ENCODE peak calls at places on chromosomes 12 and 14, in nine cellular contexts. One of them, this sample, is unnamed.

GRCh38 chr14:100533647-100534485 is 53.4 kb downstream of the BEGAIN start:
- DNase-seq in lung: no peak
- DNase-seq in breast epithelium: peak
- DNase-seq in tibial artery: peak
- DNase-seq in BJ: no peak
- DNase-seq in AG09309: no peak
- DNase-seq in dorsolateral prefrontal cortex: peak
- DNase-seq in cardiac muscle cell: no peak
- DNase-seq in H9: peak
- DNase-seq in this sample: no peak

GRCh38 chr14:57487771-57488170 is 5.9 kb downstream of the CCDC198 start:
- DNase-seq in BJ: no peak
- DNase-seq in cardiac muscle cell: no peak
- DNase-seq in lung: no peak
- DNase-seq in dorsolateral prefrontal cortex: no peak
- DNase-seq in breast epithelium: no peak
- DNase-seq in AG09309: no peak
- DNase-seq in H9: no peak
- DNase-seq in tibial artery: no peak
- DNase-seq in this sample: no peak

GRCh38 chr14:64303471-64303917 is 9.3 kb upstream of the ESR2 start:
- DNase-seq in breast epithelium: no peak
- DNase-seq in H9: peak
- DNase-seq in tibial artery: no peak
- DNase-seq in AG09309: peak
- DNase-seq in cardiac muscle cell: peak
- DNase-seq in dorsolateral prefrontal cortex: no peak
- DNase-seq in lung: no peak
- DNase-seq in BJ: no peak
- DNase-seq in this sample: peak

GRCh38 chr12:50981319-50982239 is 29.2 kb downstream of the HIGD1C start:
- DNase-seq in BJ: no peak
- DNase-seq in H9: no peak
- DNase-seq in dorsolateral prefrontal cortex: no peak
- DNase-seq in breast epithelium: no peak
- DNase-seq in cardiac muscle cell: no peak
- DNase-seq in AG09309: no peak
- DNase-seq in lung: no peak
- DNase-seq in tibial artery: no peak
- DNase-seq in this sample: no peak

GRCh38 chr14:61285364-61285763 is 4.2 kb upstream of the TMEM30B start:
- DNase-seq in tibial artery: no peak
- DNase-seq in breast epithelium: no peak
- DNase-seq in dorsolateral prefrontal cortex: no peak
- DNase-seq in cardiac muscle cell: no peak
- DNase-seq in lung: no peak
- DNase-seq in BJ: no peak
- DNase-seq in AG09309: no peak
- DNase-seq in H9: no peak
- DNase-seq in this sample: no peak

GRCh38 chr12:111616177-111616623 is 17.1 kb upstream of the ATXN2 start:
- DNase-seq in BJ: no peak
- DNase-seq in tibial artery: no peak
- DNase-seq in breast epithelium: no peak
- DNase-seq in cardiac muscle cell: no peak
- DNase-seq in AG09309: no peak
- DNase-seq in dorsolateral prefrontal cortex: no peak
- DNase-seq in H9: no peak
- DNase-seq in lung: no peak
- DNase-seq in this sample: no peak

GRCh38 chr14:67999693-68000384 is 180.3 kb downstream of the RAD51B start:
- DNase-seq in lung: no peak
- DNase-seq in AG09309: no peak
- DNase-seq in dorsolateral prefrontal cortex: no peak
- DNase-seq in cardiac muscle cell: no peak
- DNase-seq in tibial artery: no peak
- DNase-seq in H9: no peak
- DNase-seq in breast epithelium: no peak
- DNase-seq in BJ: peak
- DNase-seq in this sample: no peak

GRCh38 chr12:15227004-15227679 is 5.9 kb upstream of the RERG start:
- DNase-seq in lung: peak
- DNase-seq in H9: peak
- DNase-seq in AG09309: peak
- DNase-seq in tibial artery: no peak
- DNase-seq in cardiac muscle cell: peak
- DNase-seq in dorsolateral prefrontal cortex: no peak
- DNase-seq in BJ: no peak
- DNase-seq in breast epithelium: no peak
- DNase-seq in this sample: peak

GRCh38 chr14:54908230-54908629 is 5.6 kb upstream of the GCH1 start:
- DNase-seq in BJ: no peak
- DNase-seq in lung: no peak
- DNase-seq in breast epithelium: no peak
- DNase-seq in tibial artery: no peak
- DNase-seq in AG09309: no peak
- DNase-seq in cardiac muscle cell: no peak
- DNase-seq in H9: no peak
- DNase-seq in dorsolateral prefrontal cortex: no peak
- DNase-seq in this sample: no peak

GRCh38 chr14:63867926-63868921 is 15.4 kb downstream of the SYNE2 start:
- DNase-seq in AG09309: no peak
- DNase-seq in breast epithelium: no peak
- DNase-seq in BJ: no peak
- DNase-seq in cardiac muscle cell: no peak
- DNase-seq in lung: no peak
- DNase-seq in dorsolateral prefrontal cortex: no peak
- DNase-seq in tibial artery: no peak
- DNase-seq in H9: no peak
- DNase-seq in this sample: no peak

GRCh38 chr14:79627058-79627457 is 584.2 kb downstream of the DIO2 start:
- DNase-seq in BJ: no peak
- DNase-seq in dorsolateral prefrontal cortex: no peak
- DNase-seq in breast epithelium: no peak
- DNase-seq in cardiac muscle cell: no peak
- DNase-seq in H9: no peak
- DNase-seq in tibial artery: no peak
- DNase-seq in lung: no peak
- DNase-seq in AG09309: no peak
- DNase-seq in this sample: no peak

GRCh38 chr14:103366741-103367140 is 18.5 kb upstream of the MARK3 start:
- DNase-seq in dorsolateral prefrontal cortex: no peak
- DNase-seq in H9: no peak
- DNase-seq in BJ: no peak
- DNase-seq in lung: no peak
- DNase-seq in breast epithelium: no peak
- DNase-seq in AG09309: peak
- DNase-seq in cardiac muscle cell: no peak
- DNase-seq in tibial artery: no peak
- DNase-seq in this sample: no peak

GRCh38 chr12:15220961-15221885 is at the start of gene RERG:
- DNase-seq in H9: peak
- DNase-seq in dorsolateral prefrontal cortex: peak
- DNase-seq in BJ: no peak
- DNase-seq in cardiac muscle cell: peak
- DNase-seq in breast epithelium: peak
- DNase-seq in tibial artery: peak
- DNase-seq in lung: peak
- DNase-seq in AG09309: peak
- DNase-seq in this sample: peak

GRCh38 chr14:33734387-33734786 is 216.5 kb downstream of the EGLN3 start:
- DNase-seq in AG09309: no peak
- DNase-seq in lung: no peak
- DNase-seq in dorsolateral prefrontal cortex: no peak
- DNase-seq in cardiac muscle cell: no peak
- DNase-seq in tibial artery: no peak
- DNase-seq in breast epithelium: no peak
- DNase-seq in BJ: no peak
- DNase-seq in H9: no peak
- DNase-seq in this sample: no peak

GRCh38 chr12:3604750-3605638 is 114.0 kb downstream of the PRMT8 start:
- DNase-seq in lung: no peak
- DNase-seq in breast epithelium: peak
- DNase-seq in BJ: no peak
- DNase-seq in tibial artery: no peak
- DNase-seq in H9: peak
- DNase-seq in cardiac muscle cell: peak
- DNase-seq in AG09309: no peak
- DNase-seq in dorsolateral prefrontal cortex: peak
- DNase-seq in this sample: peak

DNA sequence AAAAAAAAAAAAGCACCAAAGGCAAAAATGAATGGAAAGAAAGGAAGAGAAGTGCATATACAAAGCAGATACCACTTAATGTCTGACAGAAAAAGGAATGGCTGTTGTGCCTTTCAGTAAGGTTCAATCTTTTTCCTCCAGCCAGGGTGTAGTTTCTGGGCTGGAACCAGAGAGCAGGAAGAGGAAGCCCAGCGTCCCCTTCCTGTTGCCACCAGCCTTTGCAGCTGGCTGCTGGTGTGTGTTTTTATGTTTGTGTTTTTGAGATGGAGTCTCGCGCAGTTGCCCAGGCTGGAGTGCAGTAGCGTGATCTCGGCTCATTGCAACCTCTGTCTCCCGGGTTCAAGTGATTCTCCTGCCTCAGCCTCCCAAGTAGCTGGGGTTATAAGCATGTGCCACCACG is 64.6 kb upstream of the LTA4H start:
- DNase-seq in tibial artery: no peak
- DNase-seq in H9: no peak
- DNase-seq in AG09309: no peak
- DNase-seq in breast epithelium: no peak
- DNase-seq in lung: no peak
- DNase-seq in cardiac muscle cell: no peak
- DNase-seq in BJ: no peak
- DNase-seq in dorsolateral prefrontal cortex: no peak
- DNase-seq in this sample: no peak
- TF ChIP-seq CTCF in tibial artery: no peak
- TF ChIP-seq CTCF in H9: no peak
- TF ChIP-seq CTCF in AG09309: no peak
- TF ChIP-seq CTCF in breast epithelium: no peak
- TF ChIP-seq CTCF in lung: no peak
- TF ChIP-seq CTCF in cardiac muscle cell: no peak
- TF ChIP-seq CTCF in BJ: no peak
- TF ChIP-seq CTCF in dorsolateral prefrontal cortex: no peak
- TF ChIP-seq CTCF in this sample: no peak

DNA sequence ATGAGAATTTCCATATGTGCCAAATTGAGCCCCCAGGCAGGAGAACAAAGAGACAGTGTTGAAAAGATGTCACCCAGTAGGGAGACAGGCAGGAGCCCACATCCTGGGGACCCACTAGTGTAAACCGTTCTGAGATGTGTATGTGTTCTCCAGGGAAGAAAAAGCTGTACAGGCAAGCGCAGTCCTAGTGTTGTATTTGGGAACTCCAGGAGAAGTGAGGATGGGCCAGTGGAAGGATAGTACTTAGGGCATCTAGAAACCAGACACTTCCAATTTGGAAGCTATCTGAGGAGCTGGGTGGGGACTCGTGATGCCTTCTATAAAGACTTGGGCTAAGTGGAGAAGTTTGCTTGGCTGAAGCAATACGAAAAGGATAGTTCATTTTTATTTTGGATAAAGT is 108.2 kb upstream of the ARHGAP5 start:
- DNase-seq in dorsolateral prefrontal cortex: no peak
- DNase-seq in cardiac muscle cell: no peak
- DNase-seq in breast epithelium: no peak
- DNase-seq in AG09309: no peak
- DNase-seq in H9: no peak
- DNase-seq in tibial artery: no peak
- DNase-seq in lung: no peak
- DNase-seq in BJ: no peak
- DNase-seq in this sample: no peak
- TF ChIP-seq CTCF in dorsolateral prefrontal cortex: no peak
- TF ChIP-seq CTCF in cardiac muscle cell: no peak
- TF ChIP-seq CTCF in breast epithelium: no peak
- TF ChIP-seq CTCF in AG09309: no peak
- TF ChIP-seq CTCF in H9: no peak
- TF ChIP-seq CTCF in tibial artery: no peak
- TF ChIP-seq CTCF in lung: no peak
- TF ChIP-seq CTCF in BJ: peak
- TF ChIP-seq CTCF in this sample: no peak

DNA sequence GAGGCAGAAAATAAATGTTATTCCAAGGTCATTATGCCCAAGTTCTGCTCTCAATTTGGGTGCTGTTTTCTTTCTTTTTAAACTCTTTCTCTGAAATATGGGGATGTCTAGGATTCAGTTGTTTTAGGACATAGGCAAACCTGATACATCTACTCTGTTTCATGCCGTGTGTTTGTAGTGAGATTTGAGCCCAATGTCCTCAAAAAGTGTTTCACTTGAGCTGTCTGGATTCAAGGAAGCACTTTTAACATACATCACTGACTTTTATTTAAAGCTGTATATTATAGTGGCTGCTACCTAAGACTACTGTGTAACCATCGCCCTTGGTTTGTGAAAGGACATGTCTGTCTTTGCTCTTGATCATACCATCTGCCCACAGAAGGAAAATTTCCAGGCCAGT is 709.3 kb upstream of the STXBP6 start:
- DNase-seq in lung: no peak
- DNase-seq in breast epithelium: no peak
- DNase-seq in AG09309: no peak
- DNase-seq in cardiac muscle cell: no peak
- DNase-seq in H9: no peak
- DNase-seq in tibial artery: no peak
- DNase-seq in BJ: no peak
- DNase-seq in dorsolateral prefrontal cortex: no peak
- DNase-seq in this sample: no peak
- TF ChIP-seq CTCF in lung: no peak
- TF ChIP-seq CTCF in breast epithelium: no peak
- TF ChIP-seq CTCF in AG09309: no peak
- TF ChIP-seq CTCF in cardiac muscle cell: no peak
- TF ChIP-seq CTCF in H9: no peak
- TF ChIP-seq CTCF in tibial artery: no peak
- TF ChIP-seq CTCF in BJ: no peak
- TF ChIP-seq CTCF in dorsolateral prefrontal cortex: no peak
- TF ChIP-seq CTCF in this sample: no peak

GRCh38 chr14:97301931-97302559 is 504.9 kb downstream of the VRK1 start:
- DNase-seq in breast epithelium: no peak
- DNase-seq in BJ: no peak
- DNase-seq in dorsolateral prefrontal cortex: no peak
- DNase-seq in lung: no peak
- DNase-seq in cardiac muscle cell: no peak
- DNase-seq in AG09309: no peak
- DNase-seq in tibial artery: no peak
- DNase-seq in H9: peak
- DNase-seq in this sample: peak

GRCh38 chr14:97298775-97299174 is 501.6 kb downstream of the VRK1 start:
- DNase-seq in lung: no peak
- DNase-seq in H9: no peak
- DNase-seq in cardiac muscle cell: no peak
- DNase-seq in breast epithelium: no peak
- DNase-seq in AG09309: no peak
- DNase-seq in dorsolateral prefrontal cortex: no peak
- DNase-seq in BJ: no peak
- DNase-seq in tibial artery: no peak
- DNase-seq in this sample: no peak

GRCh38 chr14:97295108-97295710 is 498.0 kb downstream of the VRK1 start:
- DNase-seq in H9: no peak
- DNase-seq in lung: no peak
- DNase-seq in cardiac muscle cell: no peak
- DNase-seq in BJ: no peak
- DNase-seq in tibial artery: no peak
- DNase-seq in dorsolateral prefrontal cortex: no peak
- DNase-seq in AG09309: no peak
- DNase-seq in breast epithelium: no peak
- DNase-seq in this sample: no peak

GRCh38 chr14:97298331-97298730 is 501.1 kb downstream of the VRK1 start:
- DNase-seq in BJ: no peak
- DNase-seq in AG09309: no peak
- DNase-seq in breast epithelium: no peak
- DNase-seq in dorsolateral prefrontal cortex: no peak
- DNase-seq in cardiac muscle cell: no peak
- DNase-seq in H9: peak
- DNase-seq in lung: no peak
- DNase-seq in tibial artery: no peak
- DNase-seq in this sample: peak

GRCh38 chr14:97299661-97300060 is 502.5 kb downstream of the VRK1 start:
- DNase-seq in tibial artery: no peak
- DNase-seq in lung: no peak
- DNase-seq in H9: peak
- DNase-seq in AG09309: no peak
- DNase-seq in breast epithelium: no peak
- DNase-seq in BJ: no peak
- DNase-seq in dorsolateral prefrontal cortex: no peak
- DNase-seq in cardiac muscle cell: peak
- DNase-seq in this sample: peak
- TF ChIP-seq CTCF in tibial artery: no peak
- TF ChIP-seq CTCF in lung: no peak
- TF ChIP-seq CTCF in H9: peak
- TF ChIP-seq CTCF in AG09309: no peak
- TF ChIP-seq CTCF in breast epithelium: no peak
- TF ChIP-seq CTCF in BJ: no peak
- TF ChIP-seq CTCF in dorsolateral prefrontal cortex: no peak
- TF ChIP-seq CTCF in cardiac muscle cell: no peak
- TF ChIP-seq CTCF in this sample: peak